ENCODE peak calls at places on chromosomes 13 and 19, in eight cellular contexts. Q is HCT116, N is H1, M is stomach, F is upper lobe of left lung, W is GM23338, L is breast epithelium, U is Panc1. P is an unnamed sample.

GRCh38 chr19:19636573-19636972 is 6.9 kb downstream of the GMIP start:
- DNase-seq in Q (no peak), N (no peak), M (no peak), F (no peak), W (no peak), L (no peak), U (no peak), P (no peak)

GRCh38 chr13:47310376-47310775 is 413.5 kb upstream of the HTR2A start:
- DNase-seq in Q (no peak), N (no peak), M (no peak), F (no peak), W (no peak), L (no peak), U (no peak), P (no peak)

GRCh38 chr13:61339054-61339621 is 76.5 kb downstream of the PCDH20 start:
- DNase-seq in Q (no peak), N (no peak), M (no peak), F (no peak), W (peak; percentile 14), L (no peak), U (no peak), P (no peak)

GRCh38 chr19:15287496-15287895 is 44.8 kb downstream of the BRD4 start:
- DNase-seq in Q (no peak), N (no peak), M (no peak), F (no peak), W (no peak), L (no peak), U (no peak), P (no peak)

GRCh38 chr13:97192166-97192565 is 30.0 kb upstream of the MBNL2 start:
- DNase-seq in Q (no peak), N (no peak), M (no peak), F (no peak), W (no peak), L (no peak), U (no peak), P (no peak)

GRCh38 chr19:48490980-48491792 is 20.4 kb downstream of the LMTK3 start:
- DNase-seq in Q (peak; percentile 71), N (peak; percentile 87), M (peak; percentile 56), F (peak; percentile 48), W (peak; percentile 88), L (peak; percentile 50), U (no peak), P (no peak)

GRCh38 chr19:6766357-6767080 is 716 bp downstream of the SH2D3A start:
- DNase-seq in Q (no peak), N (no peak), M (no peak), F (no peak), W (no peak), L (no peak), U (no peak), P (no peak)

GRCh38 chr13:101916108-101916757 is 463.8 kb downstream of the ITGBL1 start:
- DNase-seq in Q (no peak), N (peak; percentile 80), M (no peak), F (no peak), W (peak; percentile 81), L (no peak), U (no peak), P (no peak)

GRCh38 chr13:35512271-35512920 is 35.9 kb upstream of the MAB21L1 start:
- DNase-seq in Q (no peak), N (no peak), M (no peak), F (no peak), W (no peak), L (no peak), U (no peak), P (no peak)

GRCh38 chr13:65497265-65497664 is 1732.9 kb downstream of the PCDH9 start:
- DNase-seq in Q (peak; percentile 6), N (no peak), M (no peak), F (no peak), W (no peak), L (no peak), U (peak; percentile 20), P (no peak)

GRCh38 chr13:65603160-65603559 is 1627.0 kb downstream of the PCDH9 start:
- DNase-seq in Q (no peak), N (no peak), M (no peak), F (no peak), W (no peak), L (no peak), U (no peak), P (no peak)

GRCh38 chr19:46728693-46729339 is 11.9 kb upstream of the PRKD2 start:
- DNase-seq in Q (no peak), N (peak; percentile 90), M (peak; percentile 82), F (peak; percentile 81), W (peak; percentile 85), L (no peak), U (no peak), P (no peak)

GRCh38 chr19:54137913-54138776 is 583 bp downstream of the CNOT3 start:
- DNase-seq in Q (no peak), N (peak; percentile 67), M (no peak), F (no peak), W (peak; percentile 47), L (no peak), U (no peak), P (no peak)

GRCh38 chr19:10911579-10912363 is 16.7 kb downstream of the YIPF2 start:
- DNase-seq in Q (no peak), N (no peak), M (no peak), F (no peak), W (no peak), L (no peak), U (no peak), P (no peak)

GRCh38 chr19:33904681-33905080 is 108.0 kb downstream of the KCTD15 start:
- DNase-seq in Q (no peak), N (peak; percentile 62), M (no peak), F (no peak), W (peak; percentile 64), L (peak; percentile 48), U (no peak), P (no peak)

DNA sequence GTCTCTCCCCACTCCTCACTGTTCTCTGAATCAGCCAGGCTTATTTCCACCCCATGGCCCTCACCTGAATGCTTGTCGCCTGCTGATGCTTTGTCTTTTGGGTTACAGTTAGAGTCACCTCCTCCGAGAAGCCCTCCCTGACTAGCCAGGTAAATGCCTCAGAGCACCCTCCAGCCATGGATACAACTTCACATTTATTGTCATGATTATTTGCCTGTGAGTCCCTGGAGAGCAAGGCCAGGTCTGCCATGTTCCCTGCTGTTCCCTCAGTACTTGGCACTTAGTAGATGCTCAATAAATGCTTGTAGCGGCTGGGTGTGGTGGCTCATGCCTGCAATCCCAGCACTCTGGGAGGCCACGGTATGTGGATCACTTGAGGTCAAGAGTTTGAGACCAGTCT is 3.7 kb upstream of the PDE4C start:
- DNase-seq in Q (no peak), N (no peak), M (no peak), F (no peak), W (no peak), L (no peak), U (no peak), P (no peak)
- H3K4me1 ChIP-seq in Q (peaks cover 4% of the 10 kb centered on the region), N (peaks cover 6% of the 10 kb centered on the region), M (peaks cover 26% of the 10 kb centered on the region), F (peaks cover 13% of the 10 kb centered on the region), W (peaks cover 29% of the 10 kb centered on the region), L (peaks cover 2% of the 10 kb centered on the region), U (no peaks in the 10 kb centered on the region), P (peaks cover 22% of the 10 kb centered on the region)

GRCh38 chr19:13089139-13089856 is 13.4 kb downstream of the LYL1 start:
- DNase-seq in Q (no peak), N (peak; percentile 62), M (no peak), F (no peak), W (peak; percentile 89), L (no peak), U (no peak), P (no peak)
- TF ChIP-seq CTCF in Q (peak; percentile 74), N (peak; percentile 99), M (no peak), F (no peak), W (peak; percentile 44), L (peak; percentile 10), U (no peak), P (peak; percentile 7)

GRCh38 chr19:49640113-49640898 is at the start of gene RRAS:
- DNase-seq in Q (peak; percentile 99), N (peak; percentile 100), M (peak; percentile 100), F (peak; percentile 100), W (peak; percentile 100), L (peak; percentile 100), U (peak; percentile 97), P (peak; percentile 100)

GRCh38 chr19:49641688-49642487 is at the start of gene SCAF1:
- DNase-seq in Q (peak; percentile 98), N (peak; percentile 98), M (peak; percentile 100), F (peak; percentile 99), W (peak; percentile 99), L (peak; percentile 100), U (peak; percentile 74), P (peak; percentile 99)

GRCh38 chr19:49638360-49638759 is 1.6 kb downstream of the RRAS start:
- DNase-seq in Q (no peak), N (no peak), M (no peak), F (no peak), W (peak; percentile 61), L (no peak), U (no peak), P (no peak)

GRCh38 chr19:49637865-49638350 is 2.0 kb downstream of the RRAS start:
- DNase-seq in Q (no peak), N (peak; percentile 82), M (peak; percentile 85), F (peak; percentile 90), W (peak; percentile 71), L (peak; percentile 55), U (no peak), P (peak; percentile 93)

DNA sequence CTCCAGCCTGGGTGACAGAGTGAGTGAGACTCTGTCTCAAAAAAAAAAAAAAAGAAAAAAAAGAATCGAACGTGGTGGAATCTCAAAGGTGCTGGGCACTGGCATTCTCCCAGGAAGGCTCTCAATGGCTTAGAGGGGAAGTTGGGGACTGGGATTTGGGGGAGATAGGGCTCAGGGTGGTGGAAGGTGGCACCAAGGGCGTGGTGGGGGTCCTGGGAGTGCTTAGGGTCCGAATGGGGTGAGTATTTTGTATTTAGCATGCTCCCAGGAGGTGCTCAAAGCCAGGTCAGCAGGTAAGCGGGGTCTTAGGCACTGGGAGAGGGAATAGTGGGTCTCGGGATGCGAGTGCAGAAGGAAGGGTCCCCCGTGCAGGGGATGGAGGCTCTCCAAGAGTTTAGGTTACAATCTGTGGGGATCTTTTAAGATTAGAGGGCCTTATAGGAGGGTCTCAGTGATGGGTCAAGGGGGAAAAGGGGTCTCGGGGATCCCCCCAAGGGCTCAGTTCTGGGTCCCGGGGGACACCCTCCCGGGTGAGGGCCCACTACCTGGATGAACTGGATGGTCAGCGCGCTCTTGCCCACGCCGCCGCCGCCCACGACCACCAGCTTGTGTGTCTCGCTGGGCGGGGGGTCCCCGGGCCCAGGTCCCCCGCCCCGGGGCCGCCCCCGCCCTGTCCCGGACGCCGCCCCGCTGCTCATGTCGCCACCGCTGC is 386 bp downstream of the RRAS start:
- DNase-seq in Q (no peak), N (no peak), M (no peak), F (no peak), W (peak; percentile 21), L (peak; percentile 50), U (no peak), P (no peak)
- TF ChIP-seq POLR2AphosphoS5 in Q (no peak), N (no peak), M (no peak), F (peak; percentile 63), W (no peak), L (no peak), U (no peak), P (no peak)

GRCh38 chr19:2977686-2978466 is 512 bp downstream of the TLE6 start:
- DNase-seq in Q (no peak), N (no peak), M (no peak), F (no peak), W (no peak), L (no peak), U (no peak), P (no peak)
- H3K4me1 ChIP-seq in Q (peaks cover 13% of the 10 kb centered on the region), N (no peaks in the 10 kb centered on the region), M (peaks cover 61% of the 10 kb centered on the region), F (peaks cover 71% of the 10 kb centered on the region), W (peaks cover 19% of the 10 kb centered on the region), L (peaks cover 15% of the 10 kb centered on the region), U (peaks cover 13% of the 10 kb centered on the region), P (peaks cover 52% of the 10 kb centered on the region)